ENCODE peak calls at places on chromosomes 6 and 20, in nine cellular contexts. I, T, V, G, X, D, F, J and B are unnamed samples.

GRCh38 chr6:37056439-37057127 is 51.1 kb downstream of the FGD2 start:
- DNase-seq in I (no peak), T (no peak), V (no peak), G (no peak), X (peak; percentile 38), D (peak; percentile 100), F (peak; percentile 26), J (peak; percentile 26), B (peak; percentile 86)

GRCh38 chr6:155291291-155291690 is 23.0 kb downstream of the TFB1M start:
- DNase-seq in I (no peak), T (no peak), V (no peak), G (no peak), X (no peak), D (no peak), F (no peak), J (no peak), B (no peak)

GRCh38 chr20:19361801-19362200 is 149.4 kb downstream of the SLC24A3 start:
- DNase-seq in I (no peak), T (no peak), V (no peak), G (no peak), X (no peak), D (no peak), F (no peak), J (no peak), B (no peak)

GRCh38 chr6:28211840-28212509 is 13.1 kb upstream of the ZSCAN9 start:
- DNase-seq in I (no peak), T (peak; percentile 38), V (no peak), G (no peak), X (no peak), D (no peak), F (peak; percentile 2), J (no peak), B (no peak)

GRCh38 chr20:438581-439469 is 23.5 kb downstream of the TBC1D20 start:
- DNase-seq in I (no peak), T (peak; percentile 55), V (no peak), G (no peak), X (no peak), D (no peak), F (no peak), J (no peak), B (no peak)

GRCh38 chr20:33731693-33732165 is at the start of gene ZNF341:
- DNase-seq in I (peak; percentile 93), T (peak; percentile 95), V (peak; percentile 90), G (peak; percentile 89), X (peak; percentile 84), D (peak; percentile 81), F (no peak), J (no peak), B (peak; percentile 69)

GRCh38 chr20:37386505-37387201 is 40.7 kb downstream of the SRC start:
- DNase-seq in I (peak; percentile 59), T (no peak), V (peak; percentile 16), G (peak; percentile 6), X (no peak), D (no peak), F (no peak), J (no peak), B (no peak)

GRCh38 chr6:131199568-131200272 is 64.5 kb downstream of the AKAP7 start:
- DNase-seq in I (no peak), T (peak; percentile 92), V (no peak), G (no peak), X (peak; percentile 82), D (peak; percentile 72), F (peak; percentile 65), J (peak; percentile 68), B (no peak)

GRCh38 chr6:106005954-106006353 is 80.2 kb upstream of the PRDM1 start:
- DNase-seq in I (no peak), T (no peak), V (no peak), G (no peak), X (no peak), D (no peak), F (peak; percentile 68), J (no peak), B (no peak)

GRCh38 chr6:37913210-37913609 is 93.7 kb downstream of the ZFAND3 start:
- DNase-seq in I (no peak), T (no peak), V (no peak), G (no peak), X (peak; percentile 62), D (peak; percentile 60), F (peak; percentile 38), J (peak; percentile 28), B (no peak)

GRCh38 chr6:124255296-124255695 is 451.6 kb downstream of the NKAIN2 start:
- DNase-seq in I (no peak), T (no peak), V (no peak), G (no peak), X (no peak), D (no peak), F (no peak), J (no peak), B (no peak)

GRCh38 chr6:31825553-31825952 is 2.0 kb upstream of the HSPA1B start:
- DNase-seq in I (no peak), T (no peak), V (no peak), G (no peak), X (no peak), D (no peak), F (no peak), J (no peak), B (no peak)

DNA sequence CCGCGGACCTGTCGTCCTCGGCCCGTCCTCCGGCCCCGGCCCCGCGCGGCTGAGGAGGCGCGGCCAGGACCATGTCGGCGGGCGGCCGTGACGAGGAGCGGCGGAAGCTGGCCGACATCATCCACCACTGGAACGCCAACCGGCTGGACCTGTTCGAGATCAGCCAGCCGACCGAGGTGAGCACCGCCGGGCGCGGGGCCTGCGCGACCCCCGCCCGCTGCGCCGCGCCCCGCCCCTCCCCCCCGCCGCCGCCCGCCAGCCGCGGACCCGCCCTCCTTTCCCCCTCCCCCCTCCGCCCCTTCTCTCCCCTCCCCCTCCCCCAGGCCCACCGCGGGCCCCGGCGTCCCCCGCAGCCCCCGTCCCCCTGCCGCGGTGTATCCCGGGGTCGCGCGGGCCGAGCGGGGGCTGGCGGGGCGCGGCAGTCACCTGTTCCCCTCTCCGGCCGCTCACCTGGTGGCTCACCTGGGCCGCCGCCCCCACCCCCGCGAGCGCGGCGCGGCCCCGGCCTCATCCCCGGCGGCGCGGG is 414 bp downstream of the AFDN start:
- DNase-seq in I (no peak), T (peak; percentile 57), V (peak; percentile 21), G (no peak), X (peak; percentile 13), D (peak; percentile 71), F (no peak), J (no peak), B (no peak)
- H3K4me3 ChIP-seq in I (peak overlapping the region; percentile 58), T (peak overlapping the region; percentile 60), V (no peak overlapping the region), G (peak overlapping the region; percentile 70), X (peak overlapping the region; percentile 64), D (peak overlapping the region; percentile 74), F (peak overlapping the region; percentile 70), J (peak overlapping the region; percentile 64), B (peak overlapping the region; percentile 80)

GRCh38 chr20:44182863-44183262 is 4.1 kb downstream of the JPH2 start:
- DNase-seq in I (no peak), T (no peak), V (no peak), G (no peak), X (no peak), D (no peak), F (no peak), J (no peak), B (no peak)

GRCh38 chr20:44182135-44182765 is 4.7 kb downstream of the JPH2 start:
- DNase-seq in I (no peak), T (no peak), V (no peak), G (no peak), X (no peak), D (no peak), F (no peak), J (no peak), B (no peak)

GRCh38 chr20:44183282-44183681 is 3.7 kb downstream of the JPH2 start:
- DNase-seq in I (no peak), T (no peak), V (no peak), G (no peak), X (no peak), D (no peak), F (no peak), J (no peak), B (no peak)

GRCh38 chr20:44181611-44182010 is 5.4 kb downstream of the JPH2 start:
- DNase-seq in I (no peak), T (no peak), V (no peak), G (peak; percentile 43), X (no peak), D (no peak), F (no peak), J (no peak), B (no peak)

GRCh38 chr20:44180814-44181213 is 6.2 kb downstream of the JPH2 start:
- DNase-seq in I (peak; percentile 92), T (no peak), V (no peak), G (peak; percentile 66), X (peak; percentile 36), D (no peak), F (peak; percentile 55), J (no peak), B (no peak)
- H3K4me3 ChIP-seq in I (peak overlapping the region; percentile 73), T (no peak overlapping the region), V (no peak overlapping the region), G (peak overlapping the region; percentile 84), X (no peak overlapping the region), D (no peak overlapping the region), F (no peak overlapping the region), J (no peak overlapping the region), B (no peak overlapping the region)

GRCh38 chr6:32920610-32921188 is 20.1 kb downstream of the HLA-DMB start:
- DNase-seq in I (no peak), T (no peak), V (no peak), G (no peak), X (no peak), D (no peak), F (no peak), J (no peak), B (no peak)
- H3K4me3 ChIP-seq in I (no peak overlapping the region), T (no peak overlapping the region), V (no peak overlapping the region), G (no peak overlapping the region), X (no peak overlapping the region), D (no peak overlapping the region), F (no peak overlapping the region), J (no peak overlapping the region), B (no peak overlapping the region)

DNA sequence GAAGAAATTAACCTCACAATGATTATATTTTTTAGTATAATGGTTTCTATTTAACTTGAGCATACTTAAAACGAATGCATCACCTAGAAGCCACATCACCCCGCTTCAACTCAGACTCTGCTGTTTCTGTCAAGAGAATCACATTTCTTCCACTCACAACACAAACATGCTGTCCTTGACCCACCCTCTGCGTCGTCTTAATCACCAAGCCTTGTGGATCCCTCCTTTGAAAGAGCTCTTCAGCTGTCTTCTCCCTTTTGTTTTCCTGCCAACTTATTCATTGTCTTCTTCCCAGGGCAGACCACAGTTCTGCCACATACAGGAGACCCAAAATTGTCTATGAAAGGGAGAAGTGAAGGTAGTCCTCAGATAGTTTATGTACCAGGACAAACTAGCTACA is 595.6 kb upstream of the AGPAT4 start:
- DNase-seq in I (no peak), T (no peak), V (no peak), G (no peak), X (no peak), D (no peak), F (no peak), J (no peak), B (no peak)
- H3K4me3 ChIP-seq in I (no peak overlapping the region), T (no peak overlapping the region), V (no peak overlapping the region), G (no peak overlapping the region), X (no peak overlapping the region), D (no peak overlapping the region), F (no peak overlapping the region), J (no peak overlapping the region), B (no peak overlapping the region)

GRCh38 chr6:1103027-1103426 is 208.9 kb upstream of the FOXQ1 start:
- DNase-seq in I (no peak), T (no peak), V (no peak), G (no peak), X (no peak), D (no peak), F (no peak), J (no peak), B (no peak)
- H3K4me3 ChIP-seq in I (no peak overlapping the region), T (no peak overlapping the region), V (no peak overlapping the region), G (no peak overlapping the region), X (no peak overlapping the region), D (no peak overlapping the region), F (no peak overlapping the region), J (no peak overlapping the region), B (no peak overlapping the region)